ENCODE peak calls at places on chromosomes 3 and 15, in four cellular contexts. R is stimulated activated CD8-positive, alpha-beta memory T cell treated with anti-CD3 and anti-CD28 coated beads, Interleukin-7, amount 100 ng/mL, for 1 hour; Q is Caco-2; D is Kasumi-1. F is an unnamed sample.

GRCh38 chr3:177150218-177150916 is 46.9 kb downstream of the TBL1XR1 start:
- DNase-seq in R (no peak), Q (no peak), D (no peak), F (no peak)

GRCh38 chr3:38136272-38136806 is 588 bp downstream of the ACAA1 start:
- DNase-seq in R (no peak), Q (no peak), D (no peak), F (no peak)

GRCh38 chr15:69515508-69516290 is 63.1 kb downstream of the RPLP1 start:
- DNase-seq in R (no peak), Q (no peak), D (no peak), F (no peak)

GRCh38 chr3:136932978-136933812 is 24.6 kb upstream of the IL20RB start:
- DNase-seq in R (no peak), Q (no peak), D (no peak), F (no peak)

GRCh38 chr3:59839810-59840515 is 790.1 kb upstream of the CFAP20DC start:
- DNase-seq in R (no peak), Q (no peak), D (no peak), F (no peak)

GRCh38 chr3:58570851-58571250 is 6.3 kb downstream of the FAM107A start:
- DNase-seq in R (no peak), Q (no peak), D (no peak), F (no peak)

GRCh38 chr3:24832878-24833277 is 338.2 kb upstream of the THRB start:
- DNase-seq in R (no peak), Q (no peak), D (no peak), F (no peak)

GRCh38 chr3:69866988-69867720 is 127.9 kb downstream of the MITF start:
- DNase-seq in R (no peak), Q (no peak), D (no peak), F (no peak)

GRCh38 chr3:58271901-58272501 is 34.0 kb upstream of the RPP14 start:
- DNase-seq in R (no peak), Q (no peak), D (peak), F (no peak)

GRCh38 chr15:38253448-38253847 is 812 bp downstream of the SPRED1 start:
- DNase-seq in R (no peak), Q (no peak), D (no peak), F (no peak)

GRCh38 chr3:126911162-126912026 is 71.5 kb upstream of the PLXNA1 start:
- DNase-seq in R (peak), Q (no peak), D (peak), F (peak)

GRCh38 chr3:85571835-85572234 is 613.0 kb downstream of the CADM2 start:
- DNase-seq in R (no peak), Q (no peak), D (no peak), F (no peak)

GRCh38 chr15:38885001-38885400 is 320.4 kb upstream of the RASGRP1 start:
- DNase-seq in R (no peak), Q (no peak), D (no peak), F (no peak)

GRCh38 chr3:45509038-45509767 is 85.3 kb upstream of the LIMD1 start:
- DNase-seq in R (no peak), Q (no peak), D (no peak), F (no peak)

GRCh38 chr15:34271493-34271892 is 46.7 kb downstream of the EMC4 start:
- DNase-seq in R (no peak), Q (no peak), D (no peak), F (no peak)

GRCh38 chr3:197365621-197366020 is 67.2 kb upstream of the DLG1 start:
- DNase-seq in R (no peak), Q (no peak), D (no peak), F (no peak)

GRCh38 chr15:58444056-58444455 is 12.3 kb downstream of the LIPC start:
- DNase-seq in R (no peak), Q (no peak), D (no peak), F (no peak)

GRCh38 chr15:82972990-82973389 is 13.0 kb upstream of the RAMAC start:
- DNase-seq in R (no peak), Q (no peak), D (no peak), F (no peak)

GRCh38 chr3:27888562-27888961 is 166.4 kb upstream of the EOMES start:
- DNase-seq in R (no peak), Q (no peak), D (no peak), F (no peak)

GRCh38 chr3:126287536-126288181 is 69.5 kb downstream of the KLF15 start:
- DNase-seq in R (no peak), Q (no peak), D (no peak), F (no peak)

GRCh38 chr15:36278219-36278618 is 301.2 kb upstream of the CDIN1 start:
- DNase-seq in R (no peak), Q (no peak), D (no peak), F (no peak)

GRCh38 chr3:110526732-110527727 is 544.6 kb upstream of the NECTIN3 start:
- DNase-seq in R (no peak), Q (no peak), D (no peak), F (no peak)

GRCh38 chr15:90915808-90916440 is 12.8 kb downstream of the MAN2A2 start:
- DNase-seq in R (no peak), Q (no peak), D (peak), F (no peak)

GRCh38 chr3:53236112-53236841 is 19.5 kb downstream of the TKT start:
- DNase-seq in R (no peak), Q (no peak), D (peak), F (no peak)

GRCh38 chr15:40358492-40359353 is 704 bp downstream of the DISP2 start:
- DNase-seq in R (peak), Q (peak), D (no peak), F (no peak)

GRCh38 chr3:49462222-49462621 is 7.8 kb upstream of the DAG1 start:
- DNase-seq in R (no peak), Q (no peak), D (no peak), F (no peak)

GRCh38 chr3:123027292-123028232 is at the start of gene SEMA5B:
- DNase-seq in R (no peak), Q (no peak), D (no peak), F (no peak)

GRCh38 chr15:80895091-80895490 is 94.5 kb downstream of the MESD start:
- DNase-seq in R (no peak), Q (no peak), D (no peak), F (no peak)

GRCh38 chr3:178325330-178325729 is 210.9 kb upstream of the KCNMB2 start:
- DNase-seq in R (no peak), Q (no peak), D (peak), F (no peak)

GRCh38 chr3:131917006-131917405 is 117.8 kb downstream of the CPNE4 start:
- DNase-seq in R (no peak), Q (no peak), D (no peak), F (no peak)

GRCh38 chr3:149958171-149958796 is 12.4 kb downstream of the PFN2 start:
- DNase-seq in R (no peak), Q (no peak), D (no peak), F (no peak)

GRCh38 chr15:79522656-79523055 is 90.5 kb downstream of the MINAR1 start:
- DNase-seq in R (no peak), Q (no peak), D (no peak), F (no peak)

GRCh38 chr3:101851072-101851471 is 1.8 kb downstream of the NFKBIZ start:
- DNase-seq in R (no peak), Q (no peak), D (no peak), F (no peak)

GRCh38 chr15:68298882-68299381 is 21.4 kb downstream of the FEM1B start:
- DNase-seq in R (no peak), Q (no peak), D (no peak), F (no peak)

GRCh38 chr3:64806668-64807067 is 118.9 kb upstream of the ADAMTS9 start:
- DNase-seq in R (no peak), Q (no peak), D (no peak), F (no peak)